ENCODE peak calls at places on chromosomes 2 and 18, in nine cellular contexts. One of them, this sample, is unnamed.

GRCh38 chr2:18521084-18521483 is 39.4 kb downstream of the RDH14 start:
- DNase-seq in endodermal cell: no peak
- DNase-seq in CD8-positive, alpha-beta T cell: no peak
- DNase-seq in brain microvascular endothelial cell: no peak
- DNase-seq in dorsolateral prefrontal cortex: no peak
- DNase-seq in upper lobe of right lung: no peak
- DNase-seq in right lobe of liver: no peak
- DNase-seq in mammary epithelial cell: no peak
- DNase-seq in A673: no peak
- DNase-seq in this sample: no peak

GRCh38 chr18:76503595-76503994 is 8.6 kb upstream of the ZNF516 start:
- DNase-seq in endodermal cell: peak; percentile 80
- DNase-seq in CD8-positive, alpha-beta T cell: no peak
- DNase-seq in brain microvascular endothelial cell: no peak
- DNase-seq in dorsolateral prefrontal cortex: no peak
- DNase-seq in upper lobe of right lung: no peak
- DNase-seq in right lobe of liver: no peak
- DNase-seq in mammary epithelial cell: no peak
- DNase-seq in A673: no peak
- DNase-seq in this sample: no peak

GRCh38 chr2:53331667-53332066 is 435.9 kb upstream of the CHAC2 start:
- DNase-seq in endodermal cell: no peak
- DNase-seq in CD8-positive, alpha-beta T cell: no peak
- DNase-seq in brain microvascular endothelial cell: no peak
- DNase-seq in dorsolateral prefrontal cortex: no peak
- DNase-seq in upper lobe of right lung: no peak
- DNase-seq in right lobe of liver: no peak
- DNase-seq in mammary epithelial cell: no peak
- DNase-seq in A673: no peak
- DNase-seq in this sample: no peak

GRCh38 chr18:62744076-62744705 is 28.9 kb downstream of the PHLPP1 start:
- DNase-seq in endodermal cell: no peak
- DNase-seq in CD8-positive, alpha-beta T cell: no peak
- DNase-seq in brain microvascular endothelial cell: no peak
- DNase-seq in dorsolateral prefrontal cortex: no peak
- DNase-seq in upper lobe of right lung: no peak
- DNase-seq in right lobe of liver: no peak
- DNase-seq in mammary epithelial cell: no peak
- DNase-seq in A673: no peak
- DNase-seq in this sample: no peak

GRCh38 chr2:233791883-233792329 is 13.8 kb downstream of the MROH2A start:
- DNase-seq in endodermal cell: no peak
- DNase-seq in CD8-positive, alpha-beta T cell: no peak
- DNase-seq in brain microvascular endothelial cell: no peak
- DNase-seq in dorsolateral prefrontal cortex: no peak
- DNase-seq in upper lobe of right lung: no peak
- DNase-seq in right lobe of liver: no peak
- DNase-seq in mammary epithelial cell: no peak
- DNase-seq in A673: no peak
- DNase-seq in this sample: no peak

GRCh38 chr2:70553334-70553583 is 367 bp downstream of the TGFA start:
- DNase-seq in endodermal cell: peak; percentile 88
- DNase-seq in CD8-positive, alpha-beta T cell: no peak
- DNase-seq in brain microvascular endothelial cell: no peak
- DNase-seq in dorsolateral prefrontal cortex: no peak
- DNase-seq in upper lobe of right lung: no peak
- DNase-seq in right lobe of liver: peak; percentile 45
- DNase-seq in mammary epithelial cell: peak; percentile 66
- DNase-seq in A673: no peak
- DNase-seq in this sample: no peak

GRCh38 chr2:230472619-230473018 is 56.6 kb downstream of the SP100 start:
- DNase-seq in endodermal cell: no peak
- DNase-seq in CD8-positive, alpha-beta T cell: no peak
- DNase-seq in brain microvascular endothelial cell: peak; percentile 53
- DNase-seq in dorsolateral prefrontal cortex: no peak
- DNase-seq in upper lobe of right lung: no peak
- DNase-seq in right lobe of liver: no peak
- DNase-seq in mammary epithelial cell: peak; percentile 50
- DNase-seq in A673: no peak
- DNase-seq in this sample: no peak

GRCh38 chr2:214481204-214481603 is 70.3 kb downstream of the VWC2L start:
- DNase-seq in endodermal cell: no peak
- DNase-seq in CD8-positive, alpha-beta T cell: no peak
- DNase-seq in brain microvascular endothelial cell: peak; percentile 67
- DNase-seq in dorsolateral prefrontal cortex: no peak
- DNase-seq in upper lobe of right lung: no peak
- DNase-seq in right lobe of liver: no peak
- DNase-seq in mammary epithelial cell: no peak
- DNase-seq in A673: peak; percentile 0
- DNase-seq in this sample: no peak

GRCh38 chr2:159614534-159615186 is 1.7 kb downstream of the BAZ2B start:
- DNase-seq in endodermal cell: no peak
- DNase-seq in CD8-positive, alpha-beta T cell: no peak
- DNase-seq in brain microvascular endothelial cell: no peak
- DNase-seq in dorsolateral prefrontal cortex: no peak
- DNase-seq in upper lobe of right lung: no peak
- DNase-seq in right lobe of liver: no peak
- DNase-seq in mammary epithelial cell: no peak
- DNase-seq in A673: no peak
- DNase-seq in this sample: no peak

GRCh38 chr18:55983433-55983832 is 395.4 kb upstream of the TCF4 start:
- DNase-seq in endodermal cell: no peak
- DNase-seq in CD8-positive, alpha-beta T cell: no peak
- DNase-seq in brain microvascular endothelial cell: no peak
- DNase-seq in dorsolateral prefrontal cortex: no peak
- DNase-seq in upper lobe of right lung: no peak
- DNase-seq in right lobe of liver: no peak
- DNase-seq in mammary epithelial cell: peak; percentile 3
- DNase-seq in A673: no peak
- DNase-seq in this sample: no peak

GRCh38 chr2:86284401-86284841 is 53.0 kb downstream of the REEP1 start:
- DNase-seq in endodermal cell: no peak
- DNase-seq in CD8-positive, alpha-beta T cell: no peak
- DNase-seq in brain microvascular endothelial cell: no peak
- DNase-seq in dorsolateral prefrontal cortex: no peak
- DNase-seq in upper lobe of right lung: peak; percentile 48
- DNase-seq in right lobe of liver: no peak
- DNase-seq in mammary epithelial cell: no peak
- DNase-seq in A673: no peak
- DNase-seq in this sample: no peak

GRCh38 chr2:33214857-33215256 is 261.6 kb upstream of the RASGRP3 start:
- DNase-seq in endodermal cell: no peak
- DNase-seq in CD8-positive, alpha-beta T cell: no peak
- DNase-seq in brain microvascular endothelial cell: no peak
- DNase-seq in dorsolateral prefrontal cortex: no peak
- DNase-seq in upper lobe of right lung: no peak
- DNase-seq in right lobe of liver: no peak
- DNase-seq in mammary epithelial cell: no peak
- DNase-seq in A673: no peak
- DNase-seq in this sample: no peak

GRCh38 chr2:193824474-193824873 is 1629.7 kb upstream of the TMEFF2 start:
- DNase-seq in endodermal cell: no peak
- DNase-seq in CD8-positive, alpha-beta T cell: no peak
- DNase-seq in brain microvascular endothelial cell: peak; percentile 40
- DNase-seq in dorsolateral prefrontal cortex: no peak
- DNase-seq in upper lobe of right lung: no peak
- DNase-seq in right lobe of liver: no peak
- DNase-seq in mammary epithelial cell: peak; percentile 94
- DNase-seq in A673: peak; percentile 0
- DNase-seq in this sample: no peak

GRCh38 chr2:74498500-74499268 is 719 bp downstream of the LBX2 start:
- DNase-seq in endodermal cell: no peak
- DNase-seq in CD8-positive, alpha-beta T cell: no peak
- DNase-seq in brain microvascular endothelial cell: no peak
- DNase-seq in dorsolateral prefrontal cortex: no peak
- DNase-seq in upper lobe of right lung: no peak
- DNase-seq in right lobe of liver: no peak
- DNase-seq in mammary epithelial cell: peak; percentile 25
- DNase-seq in A673: no peak
- DNase-seq in this sample: no peak

GRCh38 chr2:212667751-212668316 is 129.2 kb upstream of the ERBB4 start:
- DNase-seq in endodermal cell: no peak
- DNase-seq in CD8-positive, alpha-beta T cell: no peak
- DNase-seq in brain microvascular endothelial cell: no peak
- DNase-seq in dorsolateral prefrontal cortex: no peak
- DNase-seq in upper lobe of right lung: no peak
- DNase-seq in right lobe of liver: no peak
- DNase-seq in mammary epithelial cell: no peak
- DNase-seq in A673: no peak
- DNase-seq in this sample: no peak

GRCh38 chr2:240432820-240433801 is 2.4 kb upstream of the GPC1 start:
- DNase-seq in endodermal cell: peak; percentile 40
- DNase-seq in CD8-positive, alpha-beta T cell: no peak
- DNase-seq in brain microvascular endothelial cell: no peak
- DNase-seq in dorsolateral prefrontal cortex: peak; percentile 39
- DNase-seq in upper lobe of right lung: peak; percentile 65
- DNase-seq in right lobe of liver: peak; percentile 21
- DNase-seq in mammary epithelial cell: no peak
- DNase-seq in A673: no peak
- DNase-seq in this sample: peak; percentile 73

GRCh38 chr2:37720533-37721218 is 49.2 kb upstream of the CDC42EP3 start:
- DNase-seq in endodermal cell: no peak
- DNase-seq in CD8-positive, alpha-beta T cell: no peak
- DNase-seq in brain microvascular endothelial cell: no peak
- DNase-seq in dorsolateral prefrontal cortex: no peak
- DNase-seq in upper lobe of right lung: no peak
- DNase-seq in right lobe of liver: no peak
- DNase-seq in mammary epithelial cell: no peak
- DNase-seq in A673: no peak
- DNase-seq in this sample: no peak

GRCh38 chr2:23207871-23208270 is 177.1 kb upstream of the KLHL29 start:
- DNase-seq in endodermal cell: peak; percentile 10
- DNase-seq in CD8-positive, alpha-beta T cell: no peak
- DNase-seq in brain microvascular endothelial cell: no peak
- DNase-seq in dorsolateral prefrontal cortex: no peak
- DNase-seq in upper lobe of right lung: no peak
- DNase-seq in right lobe of liver: no peak
- DNase-seq in mammary epithelial cell: no peak
- DNase-seq in A673: no peak
- DNase-seq in this sample: no peak

DNA sequence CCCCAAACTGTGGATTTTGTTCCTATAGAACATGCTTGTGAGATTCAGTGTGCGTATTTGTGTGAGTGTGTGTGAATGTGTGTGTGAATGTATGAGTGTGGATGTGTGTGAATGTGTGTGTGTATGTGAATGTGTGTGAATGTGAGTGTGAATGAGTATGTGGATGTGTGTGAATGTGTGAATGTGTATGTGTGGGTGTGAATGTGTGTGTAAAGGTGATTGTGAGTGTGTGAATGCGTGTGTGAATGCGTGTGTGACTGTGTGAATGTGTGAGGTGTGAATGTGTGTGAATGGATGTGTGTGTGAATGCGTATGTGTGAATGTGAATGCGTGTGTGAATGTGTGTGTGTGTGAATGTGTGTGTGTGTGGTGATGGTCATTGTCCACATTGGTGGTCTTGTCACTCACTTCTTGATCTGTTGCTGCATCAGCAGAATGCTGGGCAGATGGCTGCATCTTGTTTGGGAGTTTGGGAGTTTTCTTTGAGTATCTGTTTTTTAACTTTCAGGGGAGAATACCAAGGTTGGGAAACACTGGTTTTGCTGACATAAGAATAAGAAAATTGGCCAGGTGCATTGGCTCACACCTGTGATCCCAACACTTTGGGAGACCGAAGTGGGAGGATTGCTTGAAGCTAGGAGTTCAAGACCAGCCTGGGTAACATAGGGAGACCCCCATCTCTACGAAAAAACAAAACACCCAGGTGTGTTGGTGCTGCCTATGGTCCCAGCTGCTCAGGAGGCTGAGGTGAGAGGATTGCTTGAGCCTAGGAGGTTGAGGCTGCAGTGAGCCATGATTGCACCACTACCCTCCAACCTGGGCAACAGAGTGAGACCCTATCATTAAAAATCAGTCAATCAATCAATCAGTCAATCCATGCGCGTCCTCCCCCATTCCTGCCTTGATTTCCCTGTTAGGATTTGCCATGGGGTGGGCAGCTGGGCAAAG is 18.2 kb downstream of the AGAP1 start:
- DNase-seq in endodermal cell: no peak
- DNase-seq in CD8-positive, alpha-beta T cell: no peak
- DNase-seq in brain microvascular endothelial cell: no peak
- DNase-seq in dorsolateral prefrontal cortex: peak; percentile 7
- DNase-seq in upper lobe of right lung: no peak
- DNase-seq in right lobe of liver: no peak
- DNase-seq in mammary epithelial cell: no peak
- DNase-seq in A673: no peak
- DNase-seq in this sample: no peak
- H3K4me3 ChIP-seq in endodermal cell: no peak overlapping the region
- H3K4me3 ChIP-seq in CD8-positive, alpha-beta T cell: no peak overlapping the region
- H3K4me3 ChIP-seq in brain microvascular endothelial cell: no peak overlapping the region
- H3K4me3 ChIP-seq in dorsolateral prefrontal cortex: no peak overlapping the region
- H3K4me3 ChIP-seq in upper lobe of right lung: no peak overlapping the region
- H3K4me3 ChIP-seq in right lobe of liver: no peak overlapping the region
- H3K4me3 ChIP-seq in mammary epithelial cell: no peak overlapping the region
- H3K4me3 ChIP-seq in A673: no peak overlapping the region
- H3K4me3 ChIP-seq in this sample: no peak overlapping the region

GRCh38 chr2:98505311-98505808 is 60.7 kb downstream of the INPP4A start:
- DNase-seq in endodermal cell: no peak
- DNase-seq in CD8-positive, alpha-beta T cell: no peak
- DNase-seq in brain microvascular endothelial cell: no peak
- DNase-seq in dorsolateral prefrontal cortex: no peak
- DNase-seq in upper lobe of right lung: peak; percentile 77
- DNase-seq in right lobe of liver: peak; percentile 53
- DNase-seq in mammary epithelial cell: no peak
- DNase-seq in A673: no peak
- DNase-seq in this sample: no peak
- H3K4me3 ChIP-seq in endodermal cell: no peak overlapping the region
- H3K4me3 ChIP-seq in CD8-positive, alpha-beta T cell: no peak overlapping the region
- H3K4me3 ChIP-seq in brain microvascular endothelial cell: no peak overlapping the region
- H3K4me3 ChIP-seq in dorsolateral prefrontal cortex: no peak overlapping the region
- H3K4me3 ChIP-seq in upper lobe of right lung: no peak overlapping the region
- H3K4me3 ChIP-seq in right lobe of liver: no peak overlapping the region
- H3K4me3 ChIP-seq in mammary epithelial cell: no peak overlapping the region
- H3K4me3 ChIP-seq in A673: no peak overlapping the region
- H3K4me3 ChIP-seq in this sample: no peak overlapping the region

GRCh38 chr2:177874678-177875077 is 197.9 kb downstream of the PDE11A start:
- DNase-seq in endodermal cell: no peak
- DNase-seq in CD8-positive, alpha-beta T cell: no peak
- DNase-seq in brain microvascular endothelial cell: no peak
- DNase-seq in dorsolateral prefrontal cortex: no peak
- DNase-seq in upper lobe of right lung: no peak
- DNase-seq in right lobe of liver: no peak
- DNase-seq in mammary epithelial cell: no peak
- DNase-seq in A673: no peak
- DNase-seq in this sample: no peak
- H3K4me3 ChIP-seq in endodermal cell: no peak overlapping the region
- H3K4me3 ChIP-seq in CD8-positive, alpha-beta T cell: no peak overlapping the region
- H3K4me3 ChIP-seq in brain microvascular endothelial cell: no peak overlapping the region
- H3K4me3 ChIP-seq in dorsolateral prefrontal cortex: no peak overlapping the region
- H3K4me3 ChIP-seq in upper lobe of right lung: no peak overlapping the region
- H3K4me3 ChIP-seq in right lobe of liver: no peak overlapping the region
- H3K4me3 ChIP-seq in mammary epithelial cell: no peak overlapping the region
- H3K4me3 ChIP-seq in A673: no peak overlapping the region
- H3K4me3 ChIP-seq in this sample: no peak overlapping the region

DNA sequence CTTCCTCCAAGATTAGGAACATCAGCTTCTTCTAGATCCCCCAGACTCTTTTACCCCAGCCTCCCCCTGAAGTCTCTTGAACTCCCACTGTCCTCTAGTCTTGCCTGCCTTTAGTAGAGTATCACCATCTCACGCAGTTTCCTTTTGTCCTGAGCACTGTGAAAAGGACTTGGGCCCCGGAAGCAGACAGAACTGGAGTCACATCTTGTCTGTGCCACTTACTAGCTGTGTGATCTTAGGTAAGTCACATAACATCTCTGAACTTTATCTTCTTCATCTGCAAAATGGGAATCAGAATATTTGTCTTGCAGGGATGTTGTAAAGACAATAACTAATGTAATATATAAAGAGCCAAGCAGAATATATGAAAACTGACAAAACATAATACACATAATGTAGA is 8.4 kb upstream of the TRABD2A start:
- DNase-seq in endodermal cell: peak; percentile 34
- DNase-seq in CD8-positive, alpha-beta T cell: no peak
- DNase-seq in brain microvascular endothelial cell: no peak
- DNase-seq in dorsolateral prefrontal cortex: no peak
- DNase-seq in upper lobe of right lung: no peak
- DNase-seq in right lobe of liver: no peak
- DNase-seq in mammary epithelial cell: no peak
- DNase-seq in A673: no peak
- DNase-seq in this sample: no peak
- H3K4me3 ChIP-seq in endodermal cell: no peak overlapping the region
- H3K4me3 ChIP-seq in CD8-positive, alpha-beta T cell: peak overlapping the region; percentile 39
- H3K4me3 ChIP-seq in brain microvascular endothelial cell: no peak overlapping the region
- H3K4me3 ChIP-seq in dorsolateral prefrontal cortex: no peak overlapping the region
- H3K4me3 ChIP-seq in upper lobe of right lung: no peak overlapping the region
- H3K4me3 ChIP-seq in right lobe of liver: no peak overlapping the region
- H3K4me3 ChIP-seq in mammary epithelial cell: peak overlapping the region; percentile 28
- H3K4me3 ChIP-seq in A673: no peak overlapping the region
- H3K4me3 ChIP-seq in this sample: peak overlapping the region; percentile 31

This sample was measured in suprapubic skin.